ENCODE peak calls at places on chromosomes 16 and 17, in six cellular contexts. M, Y, X, J, P and Z are unnamed samples.
A peak's percentile ranks its signal among the peaks of the same experiment; 100 is the strongest.

GRCh38 chr16:72198021-72198420 is 26.1 kb upstream of the PMFBP1 start:
- DNase-seq in M (no peak), Y (no peak), X (no peak), J (peak; percentile 67), P (no peak), Z (no peak)

GRCh38 chr17:4186244-4186920 is 43.4 kb downstream of the CYB5D2 start:
- DNase-seq in M (no peak), Y (no peak), X (no peak), J (no peak), P (no peak), Z (no peak)

GRCh38 chr16:28179354-28179753 is 32.4 kb downstream of the XPO6 start:
- DNase-seq in M (no peak), Y (no peak), X (no peak), J (no peak), P (no peak), Z (no peak)

GRCh38 chr16:2211923-2212347 is 1.3 kb upstream of the BRICD5 start:
- DNase-seq in M (no peak), Y (no peak), X (no peak), J (no peak), P (no peak), Z (no peak)

GRCh38 chr16:66152841-66153525 is 213.5 kb upstream of the CDH5 start:
- DNase-seq in M (no peak), Y (no peak), X (no peak), J (no peak), P (no peak), Z (no peak)

GRCh38 chr16:820730-821129 is 20.2 kb upstream of the GNG13 start:
- DNase-seq in M (no peak), Y (no peak), X (no peak), J (no peak), P (no peak), Z (no peak)

GRCh38 chr16:71499775-71500364 is 10.7 kb upstream of the ZNF19 start:
- DNase-seq in M (peak; percentile 41), Y (peak; percentile 1), X (peak; percentile 3), J (peak; percentile 53), P (peak; percentile 57), Z (peak; percentile 70)

GRCh38 chr17:41792835-41793748 is 6.6 kb upstream of the JUP start:
- DNase-seq in M (peak; percentile 60), Y (no peak), X (no peak), J (no peak), P (no peak), Z (no peak)

GRCh38 chr17:51995797-51996403 is 162.6 kb downstream of the CA10 start:
- DNase-seq in M (no peak), Y (no peak), X (no peak), J (no peak), P (no peak), Z (no peak)

GRCh38 chr16:1884889-1885288 is 12.9 kb upstream of the MEIOB start:
- DNase-seq in M (no peak), Y (no peak), X (no peak), J (no peak), P (no peak), Z (no peak)